ENCODE peak calls at places on chromosomes 16 and 17, in five cellular contexts. A is A673; T is CD4-positive, CD25-positive, alpha-beta regulatory T cell; K is ovary; Y is CD8-positive, alpha-beta memory T cell. P is an unnamed sample.

GRCh38 chr17:19645608-19646250 is 2.8 kb upstream of the ALDH3A2 start:
- DNase-seq in A (peak; percentile 62), T (peak; percentile 67), K (no peak), Y (peak; percentile 68), P (peak; percentile 39)

GRCh38 chr17:37710344-37710886 is 34.4 kb downstream of the HNF1B start:
- DNase-seq in A (peak; percentile 48), T (no peak), K (no peak), Y (no peak), P (no peak)

GRCh38 chr17:1119924-1120323 is 59.9 kb downstream of the ABR start:
- DNase-seq in A (no peak), T (no peak), K (no peak), Y (no peak), P (no peak)

GRCh38 chr17:55149485-55149884 is 115.3 kb upstream of the HLF start:
- DNase-seq in A (no peak), T (no peak), K (no peak), Y (no peak), P (no peak)

GRCh38 chr17:45190503-45191282 is 29.0 kb downstream of the HEXIM2 start:
- DNase-seq in A (no peak), T (no peak), K (no peak), Y (no peak), P (no peak)

GRCh38 chr17:76740329-76741118 is 2.6 kb downstream of the MFSD11 start:
- DNase-seq in A (no peak), T (no peak), K (no peak), Y (no peak), P (no peak)

GRCh38 chr16:80065565-80065964 is 465.0 kb upstream of the MAF start:
- DNase-seq in A (no peak), T (no peak), K (no peak), Y (no peak), P (no peak)

GRCh38 chr17:45293413-45294211 is 23.2 kb downstream of the MAP3K14 start:
- DNase-seq in A (peak; percentile 27), T (no peak), K (peak; percentile 79), Y (peak; percentile 39), P (no peak)

GRCh38 chr17:19876524-19877161 is 8.9 kb upstream of the ULK2 start:
- DNase-seq in A (no peak), T (peak; percentile 74), K (no peak), Y (peak; percentile 58), P (peak; percentile 68)

GRCh38 chr16:53142823-53143568 is 88.2 kb downstream of the CHD9 start:
- DNase-seq in A (no peak), T (no peak), K (no peak), Y (no peak), P (no peak)

GRCh38 chr17:29589524-29590260 is at the start of gene GIT1:
- DNase-seq in A (peak; percentile 95), T (peak; percentile 89), K (peak; percentile 90), Y (peak; percentile 88), P (peak; percentile 85)

GRCh38 chr16:2767140-2767731 is 9.8 kb downstream of the ELOB start:
- DNase-seq in A (no peak), T (no peak), K (peak; percentile 72), Y (no peak), P (no peak)

GRCh38 chr17:38713456-38713855 is 8.4 kb downstream of the MLLT6 start:
- DNase-seq in A (no peak), T (no peak), K (no peak), Y (no peak), P (no peak)

GRCh38 chr16:75116081-75116910 is at the start of gene LDHD:
- DNase-seq in A (no peak), T (no peak), K (peak; percentile 84), Y (no peak), P (no peak)

GRCh38 chr16:10447289-10447688 is 61.4 kb downstream of the ATF7IP2 start:
- DNase-seq in A (no peak), T (no peak), K (no peak), Y (no peak), P (no peak)

GRCh38 chr17:48883171-48883570 is 9.4 kb upstream of the ATP5MC1 start:
- DNase-seq in A (no peak), T (no peak), K (no peak), Y (no peak), P (no peak)

GRCh38 chr17:77269696-77270681 is 129.2 kb downstream of the SEC14L1 start:
- DNase-seq in A (no peak), T (no peak), K (no peak), Y (no peak), P (no peak)

GRCh38 chr17:40648326-40648968 is 829 bp upstream of the SMARCE1 start:
- DNase-seq in A (no peak), T (no peak), K (no peak), Y (no peak), P (no peak)

GRCh38 chr16:24988593-24989338 is 26.4 kb downstream of the ARHGAP17 start:
- DNase-seq in A (peak; percentile 54), T (peak; percentile 17), K (no peak), Y (no peak), P (no peak)

DNA sequence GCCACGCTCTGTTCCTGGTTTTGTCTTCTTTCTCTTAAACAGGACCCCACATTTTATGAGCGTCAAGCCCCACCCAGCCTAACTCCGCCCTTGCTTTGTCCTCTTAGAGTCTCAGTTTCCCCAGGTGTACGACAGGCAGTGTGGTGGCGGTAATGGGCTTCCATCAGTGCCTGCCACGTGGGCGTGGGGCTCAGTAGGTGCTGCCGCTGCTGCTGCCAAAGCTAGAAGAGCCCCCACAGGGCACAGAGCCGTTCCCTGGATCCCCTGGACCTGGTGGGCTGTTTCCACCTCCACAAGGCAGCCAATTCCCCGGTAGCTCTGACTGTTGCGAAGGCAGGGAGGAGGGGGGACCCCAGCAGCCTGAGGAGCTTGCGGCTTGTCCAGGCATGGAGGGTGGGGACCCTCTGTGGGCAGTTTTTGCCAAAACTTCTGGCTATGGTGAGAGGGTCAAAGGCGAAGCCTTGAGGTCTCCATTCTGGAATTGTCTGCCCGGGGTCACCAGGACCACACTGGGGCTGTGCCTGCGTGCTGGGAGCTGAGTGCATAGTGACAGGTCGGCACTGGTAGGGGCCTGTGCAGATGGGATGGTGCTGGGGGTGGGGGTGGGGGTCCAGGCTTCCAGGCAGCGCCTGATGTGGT is 27.7 kb upstream of the SLC7A5 start:
- DNase-seq in A (no peak), T (no peak), K (no peak), Y (no peak), P (no peak)
- H3K27ac ChIP-seq in A (no peak overlapping the region), T (peak overlapping the region; percentile 41), K (no peak overlapping the region), Y (no peak overlapping the region), P (peak overlapping the region; percentile 28)

GRCh38 chr16:31007684-31008083 is 2.8 kb downstream of the STX1B start:
- DNase-seq in A (no peak), T (no peak), K (no peak), Y (no peak), P (no peak)
- H3K27me3 ChIP-seq in A (peaks cover 23% of the 10 kb centered on the region), T (peaks cover 10% of the 10 kb centered on the region), K (no peaks in the 10 kb centered on the region), Y (peaks cover 9% of the 10 kb centered on the region), P (no peaks in the 10 kb centered on the region)

GRCh38 chr16:14015017-14015416 is 56.1 kb upstream of the MRTFB start:
- DNase-seq in A (no peak), T (no peak), K (no peak), Y (no peak), P (no peak)
- H3K27ac ChIP-seq in A (no peak overlapping the region), T (no peak overlapping the region), K (no peak overlapping the region), Y (no peak overlapping the region), P (no peak overlapping the region)

GRCh38 chr16:85906349-85906748 is 7.4 kb downstream of the IRF8 start:
- DNase-seq in A (no peak), T (no peak), K (no peak), Y (no peak), P (no peak)
- H3K27me3 ChIP-seq in A (peaks cover 16% of the 10 kb centered on the region), T (peaks cover 4% of the 10 kb centered on the region), K (no peaks in the 10 kb centered on the region), Y (no peaks in the 10 kb centered on the region), P (no peaks in the 10 kb centered on the region)

DNA sequence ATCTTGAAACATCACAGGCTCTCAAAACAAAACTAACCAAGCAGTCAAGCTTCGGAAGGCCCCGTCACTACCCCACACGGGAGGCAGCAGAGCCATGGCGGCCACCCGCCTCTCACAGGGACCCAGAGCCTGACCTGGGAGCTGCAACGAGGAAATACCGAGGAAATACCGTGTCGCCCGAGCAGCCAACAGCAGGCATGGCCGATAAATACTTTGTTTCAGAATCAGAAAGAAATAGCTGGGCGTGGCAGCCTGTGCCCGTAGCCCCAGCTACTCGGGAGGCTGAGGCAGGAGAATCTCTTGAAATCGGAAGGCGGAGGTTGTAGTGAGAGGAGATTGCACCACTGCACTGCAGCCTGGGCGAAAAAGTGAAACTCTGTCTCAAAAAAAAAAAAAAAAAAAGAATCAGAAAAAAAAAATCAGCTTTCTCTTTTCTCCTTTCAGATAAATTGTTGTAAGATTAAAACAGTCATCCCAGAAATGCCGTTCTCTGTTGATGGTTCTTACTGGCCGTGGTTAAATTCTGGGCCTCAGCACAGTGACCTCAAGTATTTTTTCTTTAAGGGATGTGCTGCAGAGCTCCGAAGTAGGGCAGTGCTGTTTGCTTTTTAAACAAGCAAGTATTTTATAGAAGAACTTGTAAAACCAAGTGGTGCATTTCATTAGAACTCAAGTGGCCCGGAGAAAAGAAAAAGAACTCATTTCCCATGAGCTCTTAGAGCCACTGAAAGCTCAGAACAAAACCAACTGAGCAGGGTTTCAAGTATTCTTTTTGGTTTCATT is 6.7 kb downstream of the LMF1 start:
- DNase-seq in A (no peak), T (peak; percentile 22), K (no peak), Y (peak; percentile 42), P (no peak)
- H3K27ac ChIP-seq in A (no peak overlapping the region), T (peak overlapping the region; percentile 73), K (no peak overlapping the region), Y (no peak overlapping the region), P (peak overlapping the region; percentile 45)

GRCh38 chr16:87295259-87295658 is 21.9 kb downstream of the C16orf95 start:
- DNase-seq in A (peak; percentile 38), T (peak; percentile 69), K (no peak), Y (no peak), P (no peak)
- H3K27me3 ChIP-seq in A (no peaks in the 10 kb centered on the region), T (no peaks in the 10 kb centered on the region), K (no peaks in the 10 kb centered on the region), Y (no peaks in the 10 kb centered on the region), P (no peaks in the 10 kb centered on the region)

GRCh38 chr17:46821482-46822387 is 3.2 kb upstream of the WNT3 start:
- DNase-seq in A (no peak), T (no peak), K (no peak), Y (no peak), P (no peak)

GRCh38 chr17:46820592-46821450 is 2.3 kb upstream of the WNT3 start:
- DNase-seq in A (no peak), T (no peak), K (no peak), Y (no peak), P (no peak)

GRCh38 chr17:46819906-46820351 is 1.4 kb upstream of the WNT3 start:
- DNase-seq in A (no peak), T (no peak), K (no peak), Y (no peak), P (no peak)

GRCh38 chr17:46823657-46824056 is 5.2 kb upstream of the WNT3 start:
- DNase-seq in A (no peak), T (no peak), K (no peak), Y (no peak), P (no peak)

DNA sequence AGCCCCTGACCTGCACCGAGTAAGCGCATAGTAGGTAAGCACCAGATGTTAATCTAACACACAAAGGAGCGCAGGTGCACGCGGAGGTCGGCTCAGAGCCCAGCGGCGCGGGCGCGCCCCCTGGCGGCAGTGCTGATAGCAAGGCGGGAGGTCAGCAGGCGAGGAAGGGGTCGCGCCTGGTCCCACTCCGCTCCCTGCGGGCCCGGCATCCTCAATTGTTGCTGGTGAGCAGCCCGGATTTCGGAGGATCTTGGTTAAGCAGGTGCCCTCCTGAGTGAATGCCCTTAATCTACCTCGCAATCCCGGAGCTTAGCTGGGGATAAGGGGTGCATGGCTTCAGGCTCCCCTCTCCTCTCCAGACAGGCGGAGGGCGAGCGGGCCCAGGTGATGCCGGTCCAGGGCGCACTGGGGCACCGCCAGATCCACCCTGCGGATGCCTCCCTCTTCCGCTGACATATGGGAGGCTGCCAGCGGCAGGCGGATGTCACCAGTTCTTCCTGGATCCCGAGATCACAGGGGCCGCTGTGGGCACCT is 4.0 kb upstream of the WNT3 start:
- DNase-seq in A (no peak), T (peak; percentile 25), K (no peak), Y (no peak), P (no peak)
- H3K27ac ChIP-seq in A (no peak overlapping the region), T (no peak overlapping the region), K (no peak overlapping the region), Y (no peak overlapping the region), P (no peak overlapping the region)